ENCODE peak calls at places on chromosomes 12 and 14, in seven cellular contexts. Q, C, G, L, X, U and M are unnamed samples.

GRCh38 chr14:94127330-94127729 is 2.1 kb downstream of the IFI27L2 start:
- DNase-seq in Q (no peak), U (no peak), C (no peak), G (no peak), X (no peak), L (no peak), M (no peak)

GRCh38 chr12:32535260-32535999 is 136.1 kb downstream of the FGD4 start:
- DNase-seq in G (peak; percentile 83), X (no peak), C (peak; percentile 81), U (no peak), Q (peak; percentile 64), L (peak; percentile 69), M (no peak)

GRCh38 chr14:90499121-90499520 is 102.3 kb downstream of the CALM1 start:
- DNase-seq in U (no peak), X (no peak), C (no peak), L (no peak), Q (no peak), G (no peak), M (no peak)

GRCh38 chr12:132413931-132414588 is 75.9 kb upstream of the FBRSL1 start:
- DNase-seq in U (peak; percentile 53), X (peak; percentile 68), C (no peak), L (no peak), Q (no peak), G (no peak), M (peak; percentile 77)

GRCh38 chr12:76183459-76184186 is 99.1 kb upstream of the NAP1L1 start:
- DNase-seq in L (peak; percentile 99), U (peak; percentile 16), X (peak; percentile 47), Q (peak; percentile 100), G (peak; percentile 99), C (peak; percentile 45), M (no peak)

GRCh38 chr12:65278576-65279386 is at the start of gene MSRB3:
- DNase-seq in C (peak; percentile 50), U (peak; percentile 14), L (peak; percentile 82), X (peak; percentile 85), G (peak; percentile 78), Q (peak; percentile 75), M (no peak)

GRCh38 chr14:53047302-53047701 is 96.5 kb upstream of the FERMT2 start:
- DNase-seq in X (no peak), G (no peak), C (no peak), L (no peak), U (no peak), Q (no peak), M (no peak)

GRCh38 chr14:72617391-72618011 is 276.4 kb downstream of the DPF3 start:
- DNase-seq in Q (peak; percentile 78), U (no peak), G (no peak), X (no peak), C (no peak), L (no peak), M (no peak)

GRCh38 chr12:3222935-3223334 is 145.8 kb downstream of the TSPAN9 start:
- DNase-seq in G (no peak), C (no peak), U (no peak), L (no peak), X (no peak), Q (no peak), M (no peak)

GRCh38 chr14:36281309-36281708 is 39.1 kb downstream of the MBIP start:
- DNase-seq in C (no peak), U (peak; percentile 7), X (no peak), Q (no peak), L (peak; percentile 18), G (no peak), M (no peak)

GRCh38 chr14:33954016-33954598 is 3.2 kb upstream of the EGLN3 start:
- DNase-seq in L (no peak), C (no peak), G (no peak), Q (no peak), X (no peak), U (no peak), M (no peak)

GRCh38 chr14:33952541-33952940 is 1.7 kb upstream of the EGLN3 start:
- DNase-seq in X (no peak), U (no peak), Q (no peak), L (no peak), G (no peak), C (no peak), M (no peak)

GRCh38 chr14:33949051-33950037 is 1.5 kb downstream of the EGLN3 start:
- DNase-seq in L (peak; percentile 17), C (no peak), U (peak; percentile 18), X (no peak), G (no peak), Q (no peak), M (no peak)

GRCh38 chr14:33950320-33951182 is at the start of gene EGLN3:
- DNase-seq in L (peak; percentile 71), U (peak; percentile 87), G (peak; percentile 60), C (peak; percentile 81), Q (peak; percentile 48), X (peak; percentile 88), M (peak; percentile 66)

GRCh38 chr14:33951183-33951840 is 438 bp upstream of the EGLN3 start:
- DNase-seq in C (no peak), L (no peak), Q (no peak), G (no peak), X (no peak), U (no peak), M (no peak)
- TF ChIP-seq CTCF in C (no peak), L (no peak), Q (no peak), G (no peak), X (no peak), U (no peak), M (no peak)

DNA sequence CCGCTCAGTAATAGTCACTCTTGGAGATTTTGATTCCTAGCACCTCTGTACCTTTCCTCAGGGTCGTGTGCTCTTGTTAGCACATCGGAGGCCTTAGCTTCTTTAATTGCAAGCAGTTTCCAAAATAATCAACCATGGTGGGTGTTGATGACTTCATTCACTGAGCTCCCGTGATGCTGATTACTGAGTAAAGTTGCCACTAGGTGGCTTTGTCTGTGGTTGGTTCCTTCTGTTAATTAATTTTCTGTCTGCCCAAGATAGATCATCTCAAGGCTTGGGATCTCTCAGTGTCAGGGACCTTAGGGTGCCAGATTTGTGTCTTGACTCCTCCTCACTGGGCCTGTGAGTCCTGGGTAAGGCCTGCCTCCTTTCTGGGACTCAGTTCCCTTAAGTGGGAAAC is 54.3 kb downstream of the PTPN11 start:
- DNase-seq in G (no peak), C (no peak), Q (no peak), X (no peak), L (no peak), U (peak; percentile 28), M (no peak)
- TF ChIP-seq CTCF in G (no peak), C (no peak), Q (no peak), X (no peak), L (peak; percentile 15), U (peak; percentile 33), M (no peak)

GRCh38 chr14:59130472-59130871 is 58.0 kb upstream of the DAAM1 start:
- DNase-seq in G (no peak), Q (no peak), L (no peak), U (no peak), C (no peak), X (no peak), M (no peak)

GRCh38 chr14:59131926-59132763 is 56.3 kb upstream of the DAAM1 start:
- DNase-seq in G (no peak), U (no peak), X (no peak), C (no peak), L (no peak), Q (no peak), M (no peak)

GRCh38 chr14:59134307-59134706 is 54.2 kb upstream of the DAAM1 start:
- DNase-seq in U (no peak), Q (no peak), C (no peak), X (no peak), G (no peak), L (no peak), M (no peak)

GRCh38 chr14:59133709-59134108 is 54.8 kb upstream of the DAAM1 start:
- DNase-seq in G (no peak), X (no peak), Q (no peak), C (no peak), U (no peak), L (no peak), M (no peak)

DNA sequence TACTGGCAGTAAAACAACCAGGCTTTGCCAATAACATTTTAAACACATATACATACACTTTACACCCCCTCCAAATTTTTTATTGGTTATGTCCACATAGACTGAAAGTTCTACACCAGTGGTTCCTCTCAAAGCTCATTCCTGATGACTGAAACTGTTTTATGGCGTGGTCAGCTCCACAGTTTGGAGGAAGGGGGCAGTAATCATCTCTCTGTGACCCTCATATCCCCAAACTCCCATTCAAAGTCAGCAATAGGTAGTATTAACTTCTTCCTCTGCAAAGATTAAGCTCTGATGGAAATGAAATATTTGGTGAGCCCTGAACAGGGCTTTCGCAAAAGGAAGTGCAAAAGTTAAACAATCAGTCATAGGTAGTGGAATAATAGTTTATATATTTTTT is 55.3 kb upstream of the DAAM1 start:
- DNase-seq in C (no peak), U (no peak), G (peak; percentile 36), Q (peak; percentile 27), X (no peak), L (peak; percentile 31), M (no peak)
- TF ChIP-seq CTCF in C (no peak), U (peak; percentile 30), G (peak; percentile 47), Q (peak; percentile 20), X (no peak), L (peak; percentile 32), M (no peak)

GRCh38 chr12:29516431-29516875 is 19.0 kb upstream of the OVCH1 start:
- DNase-seq in Q (peak; percentile 64), C (no peak), X (no peak), G (peak; percentile 74), L (peak; percentile 49), U (no peak), M (no peak)

GRCh38 chr12:29521951-29522350 is 24.5 kb upstream of the OVCH1 start:
- DNase-seq in C (no peak), U (no peak), X (no peak), G (no peak), Q (peak; percentile 61), L (peak; percentile 79), M (no peak)

GRCh38 chr12:29518407-29518806 is 20.9 kb upstream of the OVCH1 start:
- DNase-seq in L (no peak), X (no peak), U (no peak), Q (no peak), G (no peak), C (no peak), M (no peak)

GRCh38 chr12:29519585-29520182 is 22.2 kb upstream of the OVCH1 start:
- DNase-seq in U (peak; percentile 27), G (peak; percentile 81), C (no peak), Q (peak; percentile 84), X (peak; percentile 19), L (peak; percentile 83), M (no peak)

DNA sequence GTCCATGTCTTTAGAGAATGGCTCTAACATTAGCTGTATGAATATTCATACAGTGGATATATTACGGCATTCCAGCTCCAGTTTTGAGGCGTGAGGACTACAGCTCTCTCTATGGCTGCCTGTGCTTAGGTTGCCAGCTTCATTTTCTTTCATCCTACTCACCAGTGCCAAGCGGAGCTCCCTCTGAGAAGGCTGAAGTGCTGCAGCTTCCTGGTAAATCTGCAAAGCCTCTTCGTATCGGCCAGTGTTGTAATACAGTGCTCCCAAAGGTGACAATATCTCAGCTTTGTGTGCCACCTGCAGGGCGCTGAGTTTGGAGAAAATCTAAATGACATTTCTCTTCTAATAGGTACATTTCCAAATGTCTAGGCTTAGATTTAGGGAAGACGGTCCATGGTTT is 19.8 kb upstream of the OVCH1 start:
- DNase-seq in X (no peak), U (no peak), C (no peak), G (no peak), L (no peak), Q (no peak), M (no peak)
- TF ChIP-seq CTCF in X (no peak), U (peak; percentile 31), C (no peak), G (no peak), L (no peak), Q (no peak), M (peak; percentile 25)